ENCODE peak calls at places on chromosome 17, in six cellular contexts. One of them, this sample, is unnamed. For H3K27me3, the result is how much of the 10 kb centered on the place peaks cover.

GRCh38 chr17:3534881-3535252 is 22.7 kb downstream of the TRPV3 start:
- DNase-seq in heart right ventricle: no peak
- DNase-seq in naive thymus-derived CD4-positive, alpha-beta T cell: no peak
- DNase-seq in thoracic aorta: no peak
- DNase-seq in right cardiac atrium: peak
- DNase-seq in CD4-positive, alpha-beta T cell: no peak
- DNase-seq in this sample: no peak

GRCh38 chr17:74928786-74929185 is 4.7 kb downstream of the OTOP2 start:
- DNase-seq in CD4-positive, alpha-beta T cell: no peak
- DNase-seq in right cardiac atrium: no peak
- DNase-seq in thoracic aorta: no peak
- DNase-seq in naive thymus-derived CD4-positive, alpha-beta T cell: no peak
- DNase-seq in heart right ventricle: no peak
- DNase-seq in this sample: no peak

GRCh38 chr17:77527394-77527793 is 386.6 kb downstream of the SEC14L1 start:
- DNase-seq in CD4-positive, alpha-beta T cell: no peak
- DNase-seq in thoracic aorta: no peak
- DNase-seq in naive thymus-derived CD4-positive, alpha-beta T cell: no peak
- DNase-seq in right cardiac atrium: no peak
- DNase-seq in heart right ventricle: no peak
- DNase-seq in this sample: no peak

GRCh38 chr17:51734462-51734861 is 424.1 kb downstream of the CA10 start:
- DNase-seq in CD4-positive, alpha-beta T cell: peak
- DNase-seq in heart right ventricle: no peak
- DNase-seq in thoracic aorta: no peak
- DNase-seq in naive thymus-derived CD4-positive, alpha-beta T cell: no peak
- DNase-seq in right cardiac atrium: no peak
- DNase-seq in this sample: no peak

GRCh38 chr17:81210868-81211267 is 11.9 kb downstream of the CEP131 start:
- DNase-seq in thoracic aorta: no peak
- DNase-seq in CD4-positive, alpha-beta T cell: no peak
- DNase-seq in right cardiac atrium: no peak
- DNase-seq in naive thymus-derived CD4-positive, alpha-beta T cell: no peak
- DNase-seq in heart right ventricle: no peak
- DNase-seq in this sample: no peak

GRCh38 chr17:72719582-72720493 is 372.6 kb downstream of the SLC39A11 start:
- DNase-seq in naive thymus-derived CD4-positive, alpha-beta T cell: peak
- DNase-seq in CD4-positive, alpha-beta T cell: peak
- DNase-seq in right cardiac atrium: no peak
- DNase-seq in thoracic aorta: no peak
- DNase-seq in heart right ventricle: no peak
- DNase-seq in this sample: no peak

GRCh38 chr17:3030096-3030495 is 33.3 kb downstream of the OR1D5 start:
- DNase-seq in right cardiac atrium: no peak
- DNase-seq in heart right ventricle: peak
- DNase-seq in CD4-positive, alpha-beta T cell: no peak
- DNase-seq in thoracic aorta: no peak
- DNase-seq in naive thymus-derived CD4-positive, alpha-beta T cell: no peak
- DNase-seq in this sample: no peak

GRCh38 chr17:74838275-74838674 is 21.4 kb downstream of the GRIN2C start:
- DNase-seq in naive thymus-derived CD4-positive, alpha-beta T cell: no peak
- DNase-seq in thoracic aorta: no peak
- DNase-seq in heart right ventricle: no peak
- DNase-seq in CD4-positive, alpha-beta T cell: no peak
- DNase-seq in right cardiac atrium: no peak
- DNase-seq in this sample: no peak

GRCh38 chr17:81802856-81803643 is 900 bp upstream of the GCGR start:
- DNase-seq in thoracic aorta: no peak
- DNase-seq in heart right ventricle: no peak
- DNase-seq in naive thymus-derived CD4-positive, alpha-beta T cell: no peak
- DNase-seq in right cardiac atrium: no peak
- DNase-seq in CD4-positive, alpha-beta T cell: no peak
- DNase-seq in this sample: no peak

GRCh38 chr17:38560503-38561318 is 45.0 kb downstream of the SRCIN1 start:
- DNase-seq in right cardiac atrium: no peak
- DNase-seq in thoracic aorta: no peak
- DNase-seq in heart right ventricle: peak
- DNase-seq in CD4-positive, alpha-beta T cell: no peak
- DNase-seq in naive thymus-derived CD4-positive, alpha-beta T cell: peak
- DNase-seq in this sample: no peak

GRCh38 chr17:75551276-75551675 is 25.8 kb downstream of the LLGL2 start:
- DNase-seq in right cardiac atrium: no peak
- DNase-seq in thoracic aorta: no peak
- DNase-seq in CD4-positive, alpha-beta T cell: no peak
- DNase-seq in naive thymus-derived CD4-positive, alpha-beta T cell: no peak
- DNase-seq in heart right ventricle: no peak
- DNase-seq in this sample: no peak

GRCh38 chr17:43171761-43172487 is 910 bp downstream of the NBR1 start:
- DNase-seq in CD4-positive, alpha-beta T cell: no peak
- DNase-seq in thoracic aorta: no peak
- DNase-seq in heart right ventricle: peak
- DNase-seq in naive thymus-derived CD4-positive, alpha-beta T cell: no peak
- DNase-seq in right cardiac atrium: peak
- DNase-seq in this sample: peak

GRCh38 chr17:51391992-51392654 is 131.8 kb downstream of the UTP18 start:
- DNase-seq in naive thymus-derived CD4-positive, alpha-beta T cell: no peak
- DNase-seq in thoracic aorta: no peak
- DNase-seq in CD4-positive, alpha-beta T cell: no peak
- DNase-seq in right cardiac atrium: no peak
- DNase-seq in heart right ventricle: no peak
- DNase-seq in this sample: no peak

GRCh38 chr17:63358111-63358839 is 87.8 kb downstream of the CYB561 start:
- DNase-seq in naive thymus-derived CD4-positive, alpha-beta T cell: no peak
- DNase-seq in right cardiac atrium: no peak
- DNase-seq in CD4-positive, alpha-beta T cell: no peak
- DNase-seq in thoracic aorta: no peak
- DNase-seq in heart right ventricle: no peak
- DNase-seq in this sample: no peak

GRCh38 chr17:72423718-72424117 is 302.9 kb downstream of the SOX9 start:
- DNase-seq in heart right ventricle: no peak
- DNase-seq in right cardiac atrium: no peak
- DNase-seq in CD4-positive, alpha-beta T cell: no peak
- DNase-seq in thoracic aorta: no peak
- DNase-seq in naive thymus-derived CD4-positive, alpha-beta T cell: no peak
- DNase-seq in this sample: no peak

GRCh38 chr17:76032073-76032779 is 5.1 kb upstream of the EVPL start:
- DNase-seq in naive thymus-derived CD4-positive, alpha-beta T cell: no peak
- DNase-seq in CD4-positive, alpha-beta T cell: no peak
- DNase-seq in heart right ventricle: no peak
- DNase-seq in right cardiac atrium: no peak
- DNase-seq in thoracic aorta: no peak
- DNase-seq in this sample: no peak

GRCh38 chr17:62562656-62563055 is 64.8 kb upstream of the MRC2 start:
- DNase-seq in naive thymus-derived CD4-positive, alpha-beta T cell: no peak
- DNase-seq in heart right ventricle: no peak
- DNase-seq in CD4-positive, alpha-beta T cell: no peak
- DNase-seq in thoracic aorta: no peak
- DNase-seq in right cardiac atrium: no peak
- DNase-seq in this sample: no peak

GRCh38 chr17:19010729-19011505 is 6.4 kb upstream of the FAM83G start:
- DNase-seq in right cardiac atrium: peak
- DNase-seq in CD4-positive, alpha-beta T cell: no peak
- DNase-seq in thoracic aorta: no peak
- DNase-seq in heart right ventricle: no peak
- DNase-seq in naive thymus-derived CD4-positive, alpha-beta T cell: no peak
- DNase-seq in this sample: no peak

GRCh38 chr17:49898547-49899490 is 51.0 kb upstream of the TAC4 start:
- DNase-seq in right cardiac atrium: no peak
- DNase-seq in thoracic aorta: no peak
- DNase-seq in heart right ventricle: no peak
- DNase-seq in CD4-positive, alpha-beta T cell: no peak
- DNase-seq in naive thymus-derived CD4-positive, alpha-beta T cell: no peak
- DNase-seq in this sample: no peak

GRCh38 chr17:49903523-49903922 is 55.7 kb upstream of the TAC4 start:
- DNase-seq in right cardiac atrium: no peak
- DNase-seq in CD4-positive, alpha-beta T cell: no peak
- DNase-seq in thoracic aorta: no peak
- DNase-seq in naive thymus-derived CD4-positive, alpha-beta T cell: no peak
- DNase-seq in heart right ventricle: no peak
- DNase-seq in this sample: no peak

GRCh38 chr17:49899588-49899987 is 51.7 kb upstream of the TAC4 start:
- DNase-seq in thoracic aorta: no peak
- DNase-seq in heart right ventricle: no peak
- DNase-seq in CD4-positive, alpha-beta T cell: no peak
- DNase-seq in right cardiac atrium: no peak
- DNase-seq in naive thymus-derived CD4-positive, alpha-beta T cell: no peak
- DNase-seq in this sample: no peak

GRCh38 chr17:49904904-49905303 is 57.0 kb upstream of the TAC4 start:
- DNase-seq in naive thymus-derived CD4-positive, alpha-beta T cell: no peak
- DNase-seq in thoracic aorta: no peak
- DNase-seq in right cardiac atrium: no peak
- DNase-seq in heart right ventricle: no peak
- DNase-seq in CD4-positive, alpha-beta T cell: no peak
- DNase-seq in this sample: no peak

GRCh38 chr17:49901460-49902331 is 53.8 kb upstream of the TAC4 start:
- DNase-seq in thoracic aorta: no peak
- DNase-seq in heart right ventricle: no peak
- DNase-seq in CD4-positive, alpha-beta T cell: no peak
- DNase-seq in right cardiac atrium: no peak
- DNase-seq in naive thymus-derived CD4-positive, alpha-beta T cell: no peak
- DNase-seq in this sample: no peak
- H3K27me3 ChIP-seq in thoracic aorta: under half
- H3K27me3 ChIP-seq in heart right ventricle: half or more
- H3K27me3 ChIP-seq in CD4-positive, alpha-beta T cell: half or more
- H3K27me3 ChIP-seq in right cardiac atrium: under half
- H3K27me3 ChIP-seq in naive thymus-derived CD4-positive, alpha-beta T cell: under half
- H3K27me3 ChIP-seq in this sample: under half

DNA sequence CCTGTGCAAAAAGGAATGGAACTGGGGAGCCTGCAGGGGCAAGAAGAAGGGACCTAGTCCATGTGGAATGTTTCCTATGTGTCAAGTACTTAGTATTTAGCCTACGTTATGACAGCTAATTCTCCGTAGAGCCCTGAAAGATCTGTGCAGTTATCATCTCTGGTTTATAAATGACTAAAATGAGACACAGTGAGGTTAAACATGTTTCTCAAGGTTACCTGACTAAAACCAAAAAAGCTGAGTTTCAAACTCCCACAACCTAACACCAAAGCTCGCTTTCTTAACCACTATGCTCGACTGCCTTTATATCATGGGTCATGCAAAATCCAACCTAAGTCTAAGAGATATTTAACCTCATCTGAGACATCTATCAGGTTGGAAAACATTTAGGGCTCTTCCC is 53.3 kb upstream of the CCL2 start:
- DNase-seq in thoracic aorta: no peak
- DNase-seq in CD4-positive, alpha-beta T cell: no peak
- DNase-seq in naive thymus-derived CD4-positive, alpha-beta T cell: no peak
- DNase-seq in right cardiac atrium: no peak
- DNase-seq in heart right ventricle: no peak
- DNase-seq in this sample: no peak
- H3K27ac ChIP-seq in thoracic aorta: no peak
- H3K27ac ChIP-seq in CD4-positive, alpha-beta T cell: no peak
- H3K27ac ChIP-seq in naive thymus-derived CD4-positive, alpha-beta T cell: no peak
- H3K27ac ChIP-seq in right cardiac atrium: no peak
- H3K27ac ChIP-seq in heart right ventricle: no peak
- H3K27ac ChIP-seq in this sample: no peak

DNA sequence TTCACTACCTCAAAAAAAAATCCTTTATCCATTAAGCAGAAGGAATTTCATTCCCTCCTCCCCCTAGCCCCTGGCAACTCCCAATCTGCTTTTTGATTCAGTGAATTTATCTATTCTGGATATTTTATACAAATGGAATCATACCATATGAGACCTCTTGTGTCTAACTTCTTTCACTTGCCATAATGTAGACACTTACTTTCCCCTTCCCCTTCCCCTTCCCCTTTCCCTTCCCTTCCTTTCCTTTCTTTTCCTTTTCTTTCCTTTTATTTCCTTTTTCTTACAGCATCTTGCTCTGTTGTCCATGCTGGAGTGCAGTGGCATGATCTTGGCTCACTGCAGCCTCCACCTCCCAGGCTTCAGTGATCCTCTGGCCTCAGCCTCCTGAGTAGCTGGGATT is 50.5 kb downstream of the PSMD12 start:
- DNase-seq in right cardiac atrium: no peak
- DNase-seq in CD4-positive, alpha-beta T cell: no peak
- DNase-seq in thoracic aorta: no peak
- DNase-seq in heart right ventricle: no peak
- DNase-seq in naive thymus-derived CD4-positive, alpha-beta T cell: no peak
- DNase-seq in this sample: no peak
- H3K27me3 ChIP-seq in right cardiac atrium: under half
- H3K27me3 ChIP-seq in CD4-positive, alpha-beta T cell: under half
- H3K27me3 ChIP-seq in thoracic aorta: under half
- H3K27me3 ChIP-seq in heart right ventricle: under half
- H3K27me3 ChIP-seq in naive thymus-derived CD4-positive, alpha-beta T cell: under half
- H3K27me3 ChIP-seq in this sample: under half

GRCh38 chr17:8963017-8963416 is 2.5 kb downstream of the PIK3R5 start:
- DNase-seq in thoracic aorta: no peak
- DNase-seq in heart right ventricle: no peak
- DNase-seq in right cardiac atrium: no peak
- DNase-seq in naive thymus-derived CD4-positive, alpha-beta T cell: no peak
- DNase-seq in CD4-positive, alpha-beta T cell: no peak
- DNase-seq in this sample: no peak

GRCh38 chr17:8966926-8967325 is 1.4 kb upstream of the PIK3R5 start:
- DNase-seq in thoracic aorta: no peak
- DNase-seq in naive thymus-derived CD4-positive, alpha-beta T cell: no peak
- DNase-seq in CD4-positive, alpha-beta T cell: no peak
- DNase-seq in heart right ventricle: no peak
- DNase-seq in right cardiac atrium: no peak
- DNase-seq in this sample: no peak

GRCh38 chr17:8963665-8964258 is 1.7 kb downstream of the PIK3R5 start:
- DNase-seq in CD4-positive, alpha-beta T cell: no peak
- DNase-seq in thoracic aorta: no peak
- DNase-seq in naive thymus-derived CD4-positive, alpha-beta T cell: no peak
- DNase-seq in heart right ventricle: no peak
- DNase-seq in right cardiac atrium: no peak
- DNase-seq in this sample: no peak

GRCh38 chr17:8964801-8965393 is 610 bp downstream of the PIK3R5 start:
- DNase-seq in naive thymus-derived CD4-positive, alpha-beta T cell: peak
- DNase-seq in thoracic aorta: no peak
- DNase-seq in right cardiac atrium: no peak
- DNase-seq in heart right ventricle: no peak
- DNase-seq in CD4-positive, alpha-beta T cell: no peak
- DNase-seq in this sample: no peak

GRCh38 chr17:8965394-8966168 is at the start of gene PIK3R5:
- DNase-seq in CD4-positive, alpha-beta T cell: peak
- DNase-seq in thoracic aorta: no peak
- DNase-seq in right cardiac atrium: peak
- DNase-seq in naive thymus-derived CD4-positive, alpha-beta T cell: peak
- DNase-seq in heart right ventricle: peak
- DNase-seq in this sample: no peak
- H3K27ac ChIP-seq in CD4-positive, alpha-beta T cell: peak
- H3K27ac ChIP-seq in thoracic aorta: peak
- H3K27ac ChIP-seq in right cardiac atrium: peak
- H3K27ac ChIP-seq in naive thymus-derived CD4-positive, alpha-beta T cell: peak
- H3K27ac ChIP-seq in heart right ventricle: peak
- H3K27ac ChIP-seq in this sample: no peak

GRCh38 chr17:55702150-55702549 is 20.5 kb downstream of the TMEM100 start:
- DNase-seq in right cardiac atrium: no peak
- DNase-seq in thoracic aorta: no peak
- DNase-seq in naive thymus-derived CD4-positive, alpha-beta T cell: no peak
- DNase-seq in heart right ventricle: no peak
- DNase-seq in CD4-positive, alpha-beta T cell: no peak
- DNase-seq in this sample: no peak
- H3K27me3 ChIP-seq in right cardiac atrium: under half
- H3K27me3 ChIP-seq in thoracic aorta: under half
- H3K27me3 ChIP-seq in naive thymus-derived CD4-positive, alpha-beta T cell: under half
- H3K27me3 ChIP-seq in heart right ventricle: under half
- H3K27me3 ChIP-seq in CD4-positive, alpha-beta T cell: under half
- H3K27me3 ChIP-seq in this sample: under half